ENCODE peak calls at places on chromosome 20, in six cellular contexts. G is Peyer's patch, W is astrocyte, B is SJSA1, O is mammary epithelial cell, P is HCT116. Q is an unnamed sample.

GRCh38 chr20:13397300-13397724 is 176.2 kb downstream of the ISM1 start:
- DNase-seq in G (no peak), W (peak; percentile 49), B (no peak), O (no peak), P (no peak), Q (no peak)

GRCh38 chr20:56750430-56750829 is 121.3 kb downstream of the TFAP2C start:
- DNase-seq in G (no peak), W (no peak), B (no peak), O (no peak), P (peak; percentile 10), Q (no peak)

GRCh38 chr20:41232971-41233926 is 84.3 kb downstream of the ZHX3 start:
- DNase-seq in G (no peak), W (peak; percentile 92), B (no peak), O (peak; percentile 80), P (no peak), Q (no peak)

GRCh38 chr20:4155953-4156352 is 140.6 kb upstream of the RNF24 start:
- DNase-seq in G (no peak), W (no peak), B (no peak), O (no peak), P (no peak), Q (no peak)

GRCh38 chr20:40980106-40980827 is 48.4 kb upstream of the TOP1 start:
- DNase-seq in G (peak; percentile 3), W (no peak), B (peak; percentile 21), O (no peak), P (no peak), Q (no peak)

GRCh38 chr20:3808141-3808479 is 12.0 kb downstream of the CDC25B start:
- DNase-seq in G (no peak), W (peak; percentile 89), B (peak; percentile 96), O (peak; percentile 78), P (peak; percentile 80), Q (no peak)

GRCh38 chr20:53767206-53767924 is 173.7 kb upstream of the ZNF217 start:
- DNase-seq in G (no peak), W (no peak), B (no peak), O (no peak), P (no peak), Q (no peak)

GRCh38 chr20:36311854-36312723 is 6.0 kb downstream of the DLGAP4 start:
- DNase-seq in G (no peak), W (no peak), B (peak; percentile 30), O (no peak), P (no peak), Q (no peak)

GRCh38 chr20:48760403-48760889 is 67.4 kb downstream of the PREX1 start:
- DNase-seq in G (peak; percentile 84), W (peak; percentile 56), B (no peak), O (peak; percentile 27), P (no peak), Q (peak; percentile 68)

GRCh38 chr20:49814057-49814675 is 1.5 kb downstream of the SLC9A8 start:
- DNase-seq in G (no peak), W (no peak), B (no peak), O (peak; percentile 37), P (no peak), Q (no peak)

GRCh38 chr20:19427480-19427879 is 215.0 kb downstream of the SLC24A3 start:
- DNase-seq in G (no peak), W (no peak), B (no peak), O (no peak), P (no peak), Q (no peak)

GRCh38 chr20:41969656-41970055 is 351.5 kb upstream of the CHD6 start:
- DNase-seq in G (no peak), W (no peak), B (no peak), O (no peak), P (no peak), Q (no peak)

GRCh38 chr20:57749861-57750260 is 40.0 kb upstream of the PMEPA1 start:
- DNase-seq in G (no peak), W (no peak), B (no peak), O (no peak), P (no peak), Q (no peak)

GRCh38 chr20:48767269-48767960 is 60.4 kb downstream of the PREX1 start:
- DNase-seq in G (no peak), W (no peak), B (no peak), O (no peak), P (no peak), Q (peak; percentile 52)

GRCh38 chr20:58175425-58175824 is 53.0 kb downstream of the ANKRD60 start:
- DNase-seq in G (no peak), W (no peak), B (no peak), O (no peak), P (no peak), Q (no peak)

GRCh38 chr20:21505810-21506530 is 7.9 kb downstream of the NKX2-2 start:
- DNase-seq in G (no peak), W (peak; percentile 15), B (no peak), O (peak; percentile 63), P (peak; percentile 44), Q (peak; percentile 52)

GRCh38 chr20:62208061-62208804 is 11.8 kb downstream of the HRH3 start:
- DNase-seq in G (no peak), W (no peak), B (no peak), O (no peak), P (no peak), Q (no peak)

GRCh38 chr20:24309596-24309995 is 159.8 kb upstream of the SYNDIG1 start:
- DNase-seq in G (no peak), W (peak; percentile 24), B (no peak), O (peak; percentile 58), P (no peak), Q (no peak)

GRCh38 chr20:52231230-52231746 is 39.7 kb upstream of the ZFP64 start:
- DNase-seq in G (no peak), W (no peak), B (no peak), O (no peak), P (no peak), Q (no peak)

GRCh38 chr20:61954276-61955021 is 111.2 kb downstream of the TAF4 start:
- DNase-seq in G (no peak), W (no peak), B (peak; percentile 31), O (no peak), P (no peak), Q (no peak)

GRCh38 chr20:36491901-36492617 is 49.3 kb upstream of the MYL9 start:
- DNase-seq in G (peak; percentile 75), W (no peak), B (no peak), O (peak; percentile 75), P (no peak), Q (peak; percentile 22)

GRCh38 chr20:36544134-36545018 is 3.1 kb downstream of the MYL9 start:
- DNase-seq in G (no peak), W (peak; percentile 73), B (peak; percentile 63), O (peak; percentile 40), P (no peak), Q (no peak)

GRCh38 chr20:57619053-57619831 is 984 bp downstream of the ZBP1 start:
- DNase-seq in G (peak; percentile 89), W (no peak), B (no peak), O (no peak), P (no peak), Q (peak; percentile 54)

GRCh38 chr20:61853073-61854005 is 212.3 kb downstream of the TAF4 start:
- DNase-seq in G (no peak), W (no peak), B (no peak), O (no peak), P (no peak), Q (no peak)

GRCh38 chr20:59693587-59693986 is 89.2 kb downstream of the PHACTR3 start:
- DNase-seq in G (no peak), W (no peak), B (no peak), O (no peak), P (no peak), Q (no peak)
- H3K9me3 ChIP-seq in G (no peaks in the 10 kb centered on the region), W (no peaks in the 10 kb centered on the region), B (no peaks in the 10 kb centered on the region), O (no peaks in the 10 kb centered on the region), P (no peaks in the 10 kb centered on the region), Q (no peaks in the 10 kb centered on the region)

GRCh38 chr20:59645316-59645715 is 41.0 kb downstream of the PHACTR3 start:
- DNase-seq in G (no peak), W (no peak), B (peak; percentile 31), O (no peak), P (no peak), Q (no peak)
- H3K9me3 ChIP-seq in G (no peaks in the 10 kb centered on the region), W (peaks cover 3% of the 10 kb centered on the region), B (no peaks in the 10 kb centered on the region), O (no peaks in the 10 kb centered on the region), P (no peaks in the 10 kb centered on the region), Q (no peaks in the 10 kb centered on the region)

GRCh38 chr20:22578221-22579118 is 5.9 kb downstream of the FOXA2 start:
- DNase-seq in G (no peak), W (no peak), B (no peak), O (no peak), P (no peak), Q (no peak)
- H3K9me3 ChIP-seq in G (peaks cover 13% of the 10 kb centered on the region), W (no peaks in the 10 kb centered on the region), B (no peaks in the 10 kb centered on the region), O (no peaks in the 10 kb centered on the region), P (no peaks in the 10 kb centered on the region), Q (no peaks in the 10 kb centered on the region)

GRCh38 chr20:63966944-63967322 is 2.8 kb downstream of the ZNF512B start:
- DNase-seq in G (no peak), W (no peak), B (no peak), O (no peak), P (no peak), Q (no peak)
- H3K9me3 ChIP-seq in G (peaks cover 6% of the 10 kb centered on the region), W (peaks cover 39% of the 10 kb centered on the region), B (peaks cover 2% of the 10 kb centered on the region), O (no peaks in the 10 kb centered on the region), P (no peaks in the 10 kb centered on the region), Q (no peaks in the 10 kb centered on the region)

GRCh38 chr20:59733326-59733725 is 129.0 kb downstream of the PHACTR3 start:
- DNase-seq in G (no peak), W (no peak), B (no peak), O (no peak), P (no peak), Q (no peak)
- H3K9me3 ChIP-seq in G (no peaks in the 10 kb centered on the region), W (no peaks in the 10 kb centered on the region), B (no peaks in the 10 kb centered on the region), O (no peaks in the 10 kb centered on the region), P (no peaks in the 10 kb centered on the region), Q (no peaks in the 10 kb centered on the region)

DNA sequence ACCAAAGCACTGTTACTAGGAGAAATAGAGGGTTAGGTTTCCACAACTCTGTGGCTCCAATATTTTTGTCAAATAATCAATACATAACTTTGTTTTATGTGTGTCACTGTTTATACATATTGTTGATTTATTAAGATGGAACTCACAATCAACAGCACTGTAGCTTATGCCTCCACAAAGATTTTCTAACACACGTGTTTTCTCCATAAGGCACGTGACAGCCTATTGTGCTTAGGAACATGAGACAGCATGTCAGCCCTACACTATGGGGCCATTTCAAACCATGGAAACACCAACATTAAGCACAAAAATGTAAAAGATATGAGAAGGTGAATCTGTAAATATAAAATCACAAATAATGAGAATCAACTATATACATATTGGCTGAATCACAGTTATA is 127.0 kb downstream of the PAK5 start:
- DNase-seq in G (no peak), W (no peak), B (no peak), O (no peak), P (no peak), Q (no peak)
- H3K9me3 ChIP-seq in G (no peaks in the 10 kb centered on the region), W (no peaks in the 10 kb centered on the region), B (no peaks in the 10 kb centered on the region), O (no peaks in the 10 kb centered on the region), P (no peaks in the 10 kb centered on the region), Q (no peaks in the 10 kb centered on the region)

DNA sequence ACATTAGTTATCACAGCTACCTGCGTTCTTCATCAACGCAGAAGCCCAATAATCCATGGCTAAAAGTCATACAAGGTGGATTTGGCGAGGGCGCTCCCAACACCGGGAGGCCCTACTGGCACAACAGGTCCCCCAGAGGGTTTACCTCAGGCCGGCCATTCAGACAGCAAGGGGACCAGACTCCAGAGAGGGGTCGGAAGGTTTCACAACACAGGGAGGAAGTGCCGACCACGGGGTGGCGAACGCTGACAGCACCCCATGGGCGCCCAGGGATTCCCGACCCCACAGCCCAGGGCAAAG is 1515.9 kb upstream of the DEFB115 start:
- DNase-seq in G (no peak), W (no peak), B (peak; percentile 41), O (no peak), P (no peak), Q (no peak)
- H3K9me3 ChIP-seq in G (peaks cover 14% of the 10 kb centered on the region), W (no peaks in the 10 kb centered on the region), B (no peaks in the 10 kb centered on the region), O (peaks cover 40% of the 10 kb centered on the region), P (no peaks in the 10 kb centered on the region), Q (no peaks in the 10 kb centered on the region)

Q was measured in T-helper 17 cell.